ENCODE peak calls at places on chromosomes 3 and 15, in eight cellular contexts. U is aorta, N is cardiac fibroblast, T is stomach, K is MM.1S, Y is NB4, B is spleen, H is body of pancreas. G is an unnamed sample.

GRCh38 chr3:73255609-73256029 is 194.2 kb downstream of the EBLN2 start:
- DNase-seq in U (peak; percentile 53), N (peak; percentile 69), T (peak; percentile 53), K (no peak), Y (peak; percentile 35), B (no peak), H (peak; percentile 54), G (peak; percentile 38)

GRCh38 chr3:45807645-45808540 is 11.6 kb upstream of the SLC6A20 start:
- DNase-seq in U (no peak), N (no peak), T (no peak), K (no peak), Y (no peak), B (no peak), H (no peak), G (no peak)

GRCh38 chr3:129708328-129708861 is 101.9 kb upstream of the PLXND1 start:
- DNase-seq in U (no peak), N (no peak), T (no peak), K (no peak), Y (no peak), B (no peak), H (no peak), G (no peak)

GRCh38 chr3:146581877-146582508 is 23.2 kb downstream of the PLSCR5 start:
- DNase-seq in U (no peak), N (peak; percentile 36), T (no peak), K (no peak), Y (no peak), B (no peak), H (no peak), G (no peak)

GRCh38 chr3:155080692-155081091 is 573 bp downstream of the MME start:
- DNase-seq in U (no peak), N (peak; percentile 42), T (no peak), K (peak; percentile 26), Y (no peak), B (no peak), H (no peak), G (no peak)

GRCh38 chr15:100723323-100723801 is 121.0 kb downstream of the ASB7 start:
- DNase-seq in U (no peak), N (no peak), T (no peak), K (no peak), Y (no peak), B (no peak), H (peak; percentile 28), G (no peak)

GRCh38 chr3:29614954-29615353 is 334.1 kb downstream of the RBMS3 start:
- DNase-seq in U (no peak), N (no peak), T (no peak), K (no peak), Y (no peak), B (no peak), H (no peak), G (no peak)

GRCh38 chr3:180278583-180279188 is 241.9 kb upstream of the PEX5L start:
- DNase-seq in U (no peak), N (no peak), T (no peak), K (peak; percentile 41), Y (peak; percentile 8), B (no peak), H (no peak), G (no peak)

GRCh38 chr3:123880998-123881561 is 3.1 kb downstream of the MYLK start:
- DNase-seq in U (no peak), N (peak; percentile 65), T (no peak), K (no peak), Y (peak; percentile 14), B (no peak), H (no peak), G (peak; percentile 47)

GRCh38 chr15:77420610-77421369 is at the start of gene HMG20A:
- DNase-seq in U (peak; percentile 64), N (peak; percentile 94), T (peak; percentile 45), K (peak; percentile 85), Y (peak; percentile 87), B (peak; percentile 90), H (peak; percentile 50), G (peak; percentile 67)

GRCh38 chr3:46881819-46882376 is 4.4 kb downstream of the PTH1R start:
- DNase-seq in U (no peak), N (no peak), T (no peak), K (no peak), Y (peak; percentile 52), B (no peak), H (no peak), G (no peak)

GRCh38 chr15:29428925-29429573 is 159.4 kb upstream of the NSMCE3 start:
- DNase-seq in U (no peak), N (no peak), T (no peak), K (no peak), Y (no peak), B (no peak), H (no peak), G (no peak)

GRCh38 chr15:58444056-58444455 is 12.3 kb downstream of the LIPC start:
- DNase-seq in U (no peak), N (no peak), T (no peak), K (no peak), Y (no peak), B (no peak), H (no peak), G (no peak)

GRCh38 chr3:139394116-139394515 is 4.7 kb upstream of the COPB2 start:
- DNase-seq in U (no peak), N (no peak), T (no peak), K (no peak), Y (peak; percentile 29), B (no peak), H (no peak), G (no peak)

GRCh38 chr15:42273900-42274692 is 863 bp upstream of the TMEM87A start:
- DNase-seq in U (peak; percentile 76), N (peak; percentile 75), T (peak; percentile 70), K (peak; percentile 59), Y (peak; percentile 79), B (peak; percentile 93), H (peak; percentile 53), G (no peak)

GRCh38 chr15:25170781-25171110 is 216.0 kb downstream of the SNRPN start:
- DNase-seq in U (peak; percentile 26), N (no peak), T (peak; percentile 15), K (no peak), Y (no peak), B (no peak), H (peak; percentile 5), G (no peak)
- H3K4me3 ChIP-seq in U (no peak overlapping the region), N (no peak overlapping the region), T (no peak overlapping the region), K (no peak overlapping the region), Y (no peak overlapping the region), B (no peak overlapping the region), H (no peak overlapping the region), G (no peak overlapping the region)

GRCh38 chr15:65349338-65349737 is 28.5 kb downstream of the IGDCC3 start:
- DNase-seq in U (no peak), N (no peak), T (no peak), K (no peak), Y (no peak), B (no peak), H (no peak), G (no peak)

GRCh38 chr15:65355983-65356353 is 21.8 kb downstream of the IGDCC3 start:
- DNase-seq in U (no peak), N (no peak), T (no peak), K (no peak), Y (no peak), B (no peak), H (no peak), G (no peak)

GRCh38 chr15:65355173-65355982 is 22.4 kb downstream of the IGDCC3 start:
- DNase-seq in U (no peak), N (no peak), T (no peak), K (no peak), Y (no peak), B (peak; percentile 18), H (no peak), G (no peak)

GRCh38 chr15:65354835-65355172 is 23.0 kb downstream of the IGDCC3 start:
- DNase-seq in U (no peak), N (no peak), T (no peak), K (no peak), Y (no peak), B (peak; percentile 46), H (no peak), G (no peak)
- H3K4me3 ChIP-seq in U (no peak overlapping the region), N (no peak overlapping the region), T (peak overlapping the region; percentile 55), K (no peak overlapping the region), Y (no peak overlapping the region), B (no peak overlapping the region), H (no peak overlapping the region), G (no peak overlapping the region)

DNA sequence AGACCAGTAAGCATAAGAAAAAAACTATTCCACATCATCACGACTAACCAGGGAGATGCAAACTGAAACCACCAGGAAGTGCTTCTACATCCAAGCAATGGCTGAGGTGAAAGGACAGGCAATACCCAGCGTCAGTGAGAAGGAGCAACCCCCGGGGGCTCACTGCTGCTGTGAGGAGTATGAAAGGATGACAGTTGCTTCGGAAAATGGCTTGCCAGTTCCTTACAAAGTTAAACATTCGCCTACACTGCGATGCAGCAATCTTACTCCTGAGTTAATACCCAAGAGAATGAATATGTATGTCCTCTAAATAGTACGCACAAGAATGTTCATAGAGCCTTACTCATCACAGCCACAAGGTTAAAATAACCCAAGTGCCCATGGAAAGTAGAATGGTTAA is 13.3 kb upstream of the PLXNA1 start:
- DNase-seq in U (no peak), N (peak; percentile 81), T (no peak), K (no peak), Y (no peak), B (no peak), H (no peak), G (no peak)
- H3K4me3 ChIP-seq in U (no peak overlapping the region), N (no peak overlapping the region), T (no peak overlapping the region), K (no peak overlapping the region), Y (no peak overlapping the region), B (no peak overlapping the region), H (no peak overlapping the region), G (no peak overlapping the region)

DNA sequence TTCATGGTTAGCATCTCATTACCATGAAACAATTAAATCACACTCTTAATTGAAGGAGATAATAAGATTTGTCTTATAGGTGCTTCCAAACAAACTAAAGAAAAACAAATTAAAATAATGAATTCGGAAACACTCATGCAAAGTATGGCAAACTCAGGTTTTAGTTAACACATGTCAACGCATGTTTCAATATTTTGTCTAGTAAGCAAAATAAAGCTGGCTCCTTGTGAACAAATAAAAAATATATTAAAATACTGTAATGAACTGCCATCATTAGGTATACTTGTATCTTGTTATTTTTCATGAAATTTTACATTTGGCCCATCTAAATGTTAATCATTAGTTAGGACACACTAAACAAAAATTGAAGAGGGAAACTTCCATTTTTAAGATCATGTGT is 519.2 kb downstream of the MECOM start:
- DNase-seq in U (no peak), N (no peak), T (no peak), K (no peak), Y (no peak), B (no peak), H (no peak), G (no peak)
- H3K4me3 ChIP-seq in U (no peak overlapping the region), N (peak overlapping the region; percentile 73), T (peak overlapping the region; percentile 62), K (no peak overlapping the region), Y (no peak overlapping the region), B (no peak overlapping the region), H (peak overlapping the region; percentile 42), G (peak overlapping the region; percentile 72)